ENCODE peak calls at places on chromosomes 13 and 19, in nine cellular contexts. D is endodermal cell; S is stimulated activated CD4-positive, alpha-beta T cell treated with anti-CD3 and anti-CD28 coated beads, TNF-alpha, amount 100 ng/mL, for 4 hours; F is WTC11; Y is stimulated activated naive CD8-positive, alpha-beta T cell treated with anti-CD3 and anti-CD28 coated beads, Interleukin-15, Interleukin-2, amounts not matched to agents 100 U/mL and 50 U/mL, for 24 hours; J is Jurkat, Clone E6-1; R is effector memory CD4-positive, alpha-beta T cell; T is adrenal gland; B is ACHN. W is an unnamed sample.

GRCh38 chr13:101941095-101941777 is 460.6 kb downstream of the FGF14 start:
- DNase-seq in D (peak), S (no peak), R (no peak), B (peak), T (no peak), J (no peak), Y (no peak), F (no peak), W (no peak)

GRCh38 chr19:46885411-46885810 is 24.6 kb downstream of the ARHGAP35 start:
- DNase-seq in R (no peak), Y (no peak), F (no peak), B (no peak), T (no peak), D (no peak), S (no peak), J (no peak), W (no peak)

GRCh38 chr13:108176685-108177274 is 38.6 kb downstream of the LIG4 start:
- DNase-seq in B (peak), D (peak), T (peak), R (no peak), Y (peak), F (peak), J (peak), S (peak), W (no peak)

GRCh38 chr13:42137856-42138537 is 89.5 kb downstream of the DGKH start:
- DNase-seq in S (no peak), B (no peak), J (no peak), T (no peak), R (no peak), D (no peak), F (no peak), Y (no peak), W (no peak)

GRCh38 chr19:40590464-40591265 is 10.5 kb upstream of the LTBP4 start:
- DNase-seq in F (no peak), J (no peak), S (no peak), D (peak), Y (no peak), R (no peak), T (no peak), B (no peak), W (no peak)

GRCh38 chr13:113838711-113839201 is 25.1 kb downstream of the GAS6 start:
- DNase-seq in Y (no peak), J (no peak), T (no peak), D (no peak), R (no peak), F (no peak), B (peak), S (no peak), W (no peak)

GRCh38 chr13:114019367-114019766 is 45.5 kb upstream of the C13orf46 start:
- DNase-seq in F (peak), S (no peak), Y (peak), D (peak), B (no peak), R (peak), T (no peak), J (no peak), W (no peak)

GRCh38 chr13:26977541-26977940 is 194.1 kb downstream of the USP12 start:
- DNase-seq in Y (no peak), F (no peak), T (no peak), J (no peak), B (no peak), R (no peak), S (no peak), D (no peak), W (no peak)

GRCh38 chr13:28429685-28430290 is 65.1 kb downstream of the FLT1 start:
- DNase-seq in J (no peak), R (no peak), S (no peak), F (peak), B (no peak), T (no peak), Y (no peak), D (peak), W (no peak)

GRCh38 chr19:12733369-12733896 is 1.1 kb downstream of the TRIR start:
- DNase-seq in B (peak), D (peak), T (no peak), Y (peak), R (no peak), S (no peak), F (no peak), J (peak), W (no peak)

GRCh38 chr19:58218899-58219298 is 9.8 kb upstream of the ZNF544 start:
- DNase-seq in Y (peak), S (no peak), T (no peak), B (peak), F (peak), D (peak), R (no peak), J (peak), W (no peak)

GRCh38 chr13:26480246-26480855 is 77.1 kb upstream of the WASF3 start:
- DNase-seq in F (no peak), S (no peak), R (no peak), J (no peak), B (no peak), D (no peak), T (no peak), Y (no peak), W (no peak)

GRCh38 chr13:34863360-34864135 is 78.5 kb upstream of the NBEA start:
- DNase-seq in Y (no peak), B (peak), F (no peak), R (no peak), J (no peak), S (no peak), T (no peak), D (no peak), W (peak)

GRCh38 chr13:70714993-70715392 is 606.7 kb upstream of the KLHL1 start:
- DNase-seq in D (no peak), T (no peak), S (no peak), B (no peak), R (no peak), F (no peak), Y (no peak), J (no peak), W (no peak)

GRCh38 chr13:19179916-19180315 is 1.7 kb downstream of the TUBA3C start:
- DNase-seq in Y (no peak), J (no peak), S (no peak), D (no peak), T (no peak), F (no peak), B (no peak), R (no peak), W (no peak)

GRCh38 chr19:402786-403185 is 6.2 kb downstream of the C2CD4C start:
- DNase-seq in R (no peak), F (no peak), D (no peak), T (no peak), B (no peak), J (no peak), Y (no peak), S (no peak), W (no peak)

GRCh38 chr13:102708211-102708610 is 13.4 kb upstream of the METTL21C start:
- DNase-seq in D (no peak), Y (no peak), T (no peak), R (no peak), B (no peak), S (no peak), J (no peak), F (no peak), W (no peak)

GRCh38 chr13:113551081-113552000 is 33.2 kb upstream of the TFDP1 start:
- DNase-seq in D (peak), J (no peak), R (no peak), T (peak), Y (no peak), F (no peak), B (no peak), S (no peak), W (no peak)

GRCh38 chr19:558770-559439 is 13.5 kb upstream of the BSG start:
- DNase-seq in R (no peak), B (no peak), D (peak), J (no peak), S (no peak), Y (no peak), F (no peak), T (no peak), W (no peak)

GRCh38 chr19:38869160-38869835 is 8.8 kb downstream of the RINL start:
- DNase-seq in D (no peak), J (no peak), Y (peak), R (peak), S (no peak), T (no peak), B (no peak), F (peak), W (no peak)

GRCh38 chr19:2101417-2102335 is 5.0 kb downstream of the IZUMO4 start:
- DNase-seq in F (no peak), J (no peak), B (no peak), T (no peak), R (no peak), D (no peak), S (no peak), Y (no peak), W (no peak)

GRCh38 chr19:33819875-33820781 is 23.5 kb downstream of the KCTD15 start:
- DNase-seq in T (peak), S (peak), D (peak), F (peak), J (peak), Y (peak), R (peak), B (peak), W (peak)

GRCh38 chr13:51292000-51292550 is 47.4 kb upstream of the SERPINE3 start:
- DNase-seq in T (no peak), D (no peak), J (no peak), S (no peak), B (no peak), Y (no peak), F (no peak), R (no peak), W (no peak)

GRCh38 chr13:50531917-50532899 is 311.3 kb downstream of the DLEU7 start:
- DNase-seq in D (no peak), S (no peak), F (no peak), B (peak), T (no peak), Y (no peak), J (no peak), R (no peak), W (no peak)

GRCh38 chr13:74258951-74259350 is 124.7 kb upstream of the KLF12 start:
- DNase-seq in D (no peak), S (no peak), J (no peak), R (no peak), Y (no peak), F (no peak), B (no peak), T (no peak), W (no peak)

GRCh38 chr19:58020985-58021384 is 12.8 kb upstream of the ZSCAN1 start:
- DNase-seq in R (no peak), J (no peak), D (no peak), F (peak), Y (no peak), B (no peak), S (no peak), T (no peak), W (no peak)

GRCh38 chr13:20633802-20634201 is 66.8 kb downstream of the IFT88 start:
- DNase-seq in S (no peak), B (no peak), T (no peak), Y (no peak), J (no peak), F (no peak), D (peak), R (no peak), W (peak)

GRCh38 chr19:50461066-50461875 is 15.0 kb upstream of the EMC10 start:
- DNase-seq in B (peak), D (peak), T (peak), S (peak), J (peak), R (no peak), Y (peak), F (peak), W (no peak)

GRCh38 chr13:82224806-82225205 is 1657.5 kb downstream of the SLITRK1 start:
- DNase-seq in T (no peak), Y (no peak), J (no peak), F (no peak), S (no peak), R (no peak), D (no peak), B (no peak), W (no peak)

GRCh38 chr19:51751655-51752054 is at the start of gene FPR1:
- DNase-seq in R (no peak), S (no peak), D (no peak), F (no peak), Y (no peak), J (no peak), B (peak), T (no peak), W (peak)

GRCh38 chr19:7676376-7676775 is 514 bp upstream of the MCEMP1 start:
- DNase-seq in F (no peak), T (no peak), B (no peak), D (no peak), J (peak), Y (no peak), S (no peak), R (no peak), W (no peak)

GRCh38 chr19:56089344-56089743 is 31.8 kb downstream of the ZNF787 start:
- DNase-seq in F (no peak), Y (no peak), B (no peak), R (no peak), J (no peak), D (peak), T (no peak), S (no peak), W (no peak)

GRCh38 chr13:79781829-79782540 is 301.0 kb downstream of the NDFIP2 start:
- DNase-seq in R (no peak), F (no peak), D (no peak), Y (no peak), J (no peak), B (no peak), T (no peak), S (no peak), W (no peak)

GRCh38 chr13:30082391-30082790 is 225.0 kb downstream of the KATNAL1 start:
- DNase-seq in D (no peak), S (no peak), R (no peak), T (no peak), F (no peak), Y (no peak), J (no peak), B (no peak), W (no peak)

GRCh38 chr19:39200818-39201145 is 3.3 kb downstream of the SYCN start:
- DNase-seq in B (no peak), T (no peak), Y (no peak), R (no peak), D (no peak), F (no peak), J (no peak), S (no peak), W (no peak)

GRCh38 chr19:42282810-42283247 is 13.8 kb downstream of the CIC start:
- DNase-seq in Y (no peak), R (no peak), J (no peak), B (no peak), T (no peak), S (no peak), F (no peak), D (peak), W (no peak)

GRCh38 chr13:96734499-96734898 is 259.8 kb downstream of the OXGR1 start:
- DNase-seq in Y (no peak), R (no peak), J (no peak), D (no peak), F (no peak), S (no peak), B (no peak), T (no peak), W (no peak)

GRCh38 chr19:49809155-49809986 is 3.7 kb downstream of the FUZ start:
- DNase-seq in T (peak), J (no peak), F (peak), S (peak), D (peak), B (peak), R (peak), Y (peak), W (no peak)

GRCh38 chr19:2619076-2619475 is 83.4 kb downstream of the GNG7 start:
- DNase-seq in Y (no peak), F (no peak), S (no peak), D (no peak), J (no peak), T (no peak), B (no peak), R (no peak), W (no peak)

GRCh38 chr19:15436012-15436825 is 13.5 kb downstream of the WIZ start:
- DNase-seq in R (no peak), D (no peak), B (no peak), Y (no peak), F (no peak), T (no peak), S (no peak), J (no peak), W (no peak)